ENCODE peak calls at places on chromosomes 13 and 19, in eight cellular contexts. G is nephron progenitor cell, N is pancreas, Y is HFFc6, U is tibial artery, F is neural crest cell, X is fibroblast of lung, V is foreskin fibroblast. K is an unnamed sample.
A peak's percentile ranks its signal among the peaks of the same experiment; 100 is the strongest.

GRCh38 chr13:113584870-113585671 is 518 bp downstream of the TFDP1 start:
- DNase-seq in Y (no peak), G (peak; percentile 49), F (no peak), U (peak; percentile 16), V (peak; percentile 29), X (peak; percentile 8), N (no peak), K (peak; percentile 0)

GRCh38 chr13:106610511-106610910 is 42.6 kb upstream of the ARGLU1 start:
- DNase-seq in F (no peak), V (peak; percentile 87), X (peak; percentile 26), U (no peak), G (no peak), Y (peak; percentile 63), N (no peak), K (no peak)

GRCh38 chr19:19224852-19225494 is 13.2 kb downstream of the NCAN start:
- DNase-seq in Y (peak; percentile 39), G (peak; percentile 81), U (peak; percentile 27), X (peak; percentile 59), F (peak; percentile 65), V (peak; percentile 76), N (peak; percentile 58), K (peak; percentile 81)

GRCh38 chr19:10471909-10472308 is 31.2 kb downstream of the KEAP1 start:
- DNase-seq in Y (peak; percentile 43), U (no peak), X (peak; percentile 56), V (peak; percentile 31), N (no peak), G (no peak), F (no peak), K (no peak)

GRCh38 chr13:66994498-66995365 is 235.4 kb downstream of the PCDH9 start:
- DNase-seq in Y (no peak), F (no peak), V (no peak), G (no peak), U (no peak), X (no peak), N (no peak), K (no peak)

GRCh38 chr13:48730971-48731658 is 77.4 kb downstream of the CYSLTR2 start:
- DNase-seq in X (peak; percentile 69), V (peak; percentile 59), U (no peak), Y (no peak), N (no peak), F (no peak), G (no peak), K (no peak)

GRCh38 chr13:66312312-66313087 is 917.6 kb downstream of the PCDH9 start:
- DNase-seq in N (peak; percentile 44), X (peak; percentile 79), Y (peak; percentile 60), G (no peak), V (peak; percentile 87), U (no peak), F (no peak), K (no peak)

GRCh38 chr13:112438094-112438493 is 61.9 kb downstream of the SPACA7 start:
- DNase-seq in V (no peak), X (no peak), N (no peak), U (no peak), Y (no peak), G (no peak), F (no peak), K (no peak)

GRCh38 chr19:51294211-51294976 is 17.1 kb upstream of the IGLON5 start:
- DNase-seq in X (no peak), N (no peak), U (no peak), Y (no peak), F (no peak), G (no peak), V (no peak), K (no peak)

GRCh38 chr13:105213512-105213911 is 1322.0 kb downstream of the EFNB2 start:
- DNase-seq in N (no peak), X (peak; percentile 6), G (no peak), V (no peak), Y (no peak), U (no peak), F (no peak), K (no peak)

GRCh38 chr13:80215368-80215767 is 125.6 kb downstream of the SPRY2 start:
- DNase-seq in N (no peak), Y (peak; percentile 28), G (no peak), U (no peak), F (no peak), V (peak; percentile 53), X (peak; percentile 39), K (no peak)

GRCh38 chr13:58298556-58299135 is 667.1 kb downstream of the PCDH17 start:
- DNase-seq in V (no peak), X (no peak), N (no peak), G (no peak), F (no peak), U (no peak), Y (no peak), K (no peak)

DNA sequence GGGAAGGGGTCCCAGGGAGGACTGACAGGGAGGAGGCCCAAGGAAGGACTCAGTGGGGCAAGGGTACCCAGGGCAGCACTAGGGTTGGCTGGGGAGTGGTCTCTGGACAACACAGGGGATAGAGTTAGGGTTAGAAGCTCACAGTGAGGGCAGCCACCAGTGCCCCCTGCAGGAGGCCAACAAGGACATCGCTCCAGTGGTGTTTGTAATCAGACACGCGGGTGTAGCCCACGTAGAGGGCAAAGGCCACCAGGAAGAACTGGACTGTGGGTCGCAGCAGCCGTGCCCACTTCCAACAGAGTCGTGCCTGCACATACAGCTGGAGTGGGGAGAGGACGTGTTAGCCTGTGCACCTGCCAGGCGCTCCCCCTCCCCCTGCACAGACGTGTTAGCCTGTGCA is 9.2 kb downstream of the PLPP2 start:
- DNase-seq in V (no peak), X (no peak), U (no peak), N (no peak), F (no peak), Y (no peak), G (no peak), K (no peak)
- TF ChIP-seq CTCF in V (no peak), X (no peak), U (no peak), N (no peak), F (no peak), Y (peak; percentile 25), G (no peak), K (no peak)

DNA sequence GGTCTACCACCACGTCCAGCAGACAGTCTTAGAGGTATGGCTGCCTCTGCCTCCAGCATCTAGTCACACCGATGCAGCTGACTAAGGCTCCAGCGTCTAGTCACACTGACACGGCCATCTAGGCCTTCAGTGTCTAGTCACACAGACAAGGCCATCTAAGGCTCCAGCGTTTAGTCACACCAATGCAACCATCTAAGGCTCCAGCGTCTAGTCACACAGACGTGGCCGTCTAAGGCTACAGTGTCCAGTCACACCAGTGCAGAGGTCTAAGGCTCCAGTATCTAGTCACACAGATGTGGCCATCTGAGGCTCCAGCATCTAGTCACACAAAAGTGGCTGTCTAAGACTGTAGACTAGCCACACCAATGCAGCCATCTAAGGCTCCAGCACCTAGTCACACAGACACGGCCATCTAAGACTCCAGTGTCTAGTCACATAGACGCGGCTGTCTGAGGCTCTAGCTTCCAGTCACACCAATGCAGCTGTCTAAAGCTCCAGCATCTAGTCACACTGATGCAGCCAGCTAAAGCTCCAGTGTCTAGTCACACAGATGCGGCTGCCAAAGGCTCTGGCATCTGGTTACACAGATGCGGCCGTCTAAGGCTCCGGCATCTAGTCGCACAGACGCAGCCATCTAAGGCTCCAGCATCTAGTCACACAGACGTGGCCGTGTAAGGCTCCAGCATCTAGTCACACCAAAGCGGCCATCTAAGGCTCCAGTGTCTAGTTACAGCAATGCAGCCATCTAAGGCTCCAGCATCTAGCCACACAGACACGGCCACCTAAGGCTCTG is 55.1 kb downstream of the KLF2 start:
- DNase-seq in X (no peak), G (no peak), U (no peak), F (no peak), Y (no peak), N (no peak), V (no peak), K (no peak)
- TF ChIP-seq CTCF in X (no peak), G (no peak), U (no peak), F (no peak), Y (no peak), N (no peak), V (no peak), K (no peak)

DNA sequence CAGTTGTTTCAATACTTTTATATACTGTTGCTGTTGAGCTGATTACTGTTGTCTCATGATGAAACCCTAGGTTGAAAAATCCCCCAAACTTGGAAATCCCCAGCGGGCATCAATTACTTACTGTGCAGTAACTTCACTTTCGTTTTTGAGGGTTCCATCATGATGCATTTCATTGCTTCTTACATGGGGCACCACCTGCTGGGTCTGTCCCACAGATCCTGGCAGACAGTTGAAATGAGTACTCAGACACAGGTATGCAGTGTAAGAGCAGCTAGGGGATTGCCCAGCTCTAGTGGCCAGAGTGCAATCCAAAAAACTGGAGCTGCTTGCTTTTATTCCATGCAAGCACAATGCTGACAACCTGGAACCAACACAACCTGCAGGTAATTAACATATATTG is 132.5 kb upstream of the ZNF91 start:
- DNase-seq in Y (peak; percentile 22), F (no peak), G (no peak), N (no peak), X (no peak), U (no peak), V (no peak), K (no peak)
- TF ChIP-seq CTCF in Y (no peak), F (no peak), G (no peak), N (no peak), X (no peak), U (no peak), V (no peak), K (no peak)

GRCh38 chr13:41386206-41386605 is 71.1 kb upstream of the RGCC start:
- DNase-seq in Y (no peak), X (no peak), G (no peak), N (no peak), F (no peak), U (no peak), V (no peak), K (no peak)

GRCh38 chr13:41389580-41389979 is 67.8 kb upstream of the RGCC start:
- DNase-seq in G (no peak), F (no peak), Y (no peak), N (no peak), U (no peak), V (no peak), X (no peak), K (no peak)

GRCh38 chr13:41388143-41388881 is 69.0 kb upstream of the RGCC start:
- DNase-seq in G (no peak), F (no peak), U (no peak), X (no peak), V (no peak), Y (no peak), N (no peak), K (no peak)

GRCh38 chr13:41383400-41383799 is 72.3 kb downstream of the NAA16 start:
- DNase-seq in V (no peak), Y (no peak), G (no peak), F (no peak), U (no peak), N (no peak), X (peak; percentile 15), K (no peak)

DNA sequence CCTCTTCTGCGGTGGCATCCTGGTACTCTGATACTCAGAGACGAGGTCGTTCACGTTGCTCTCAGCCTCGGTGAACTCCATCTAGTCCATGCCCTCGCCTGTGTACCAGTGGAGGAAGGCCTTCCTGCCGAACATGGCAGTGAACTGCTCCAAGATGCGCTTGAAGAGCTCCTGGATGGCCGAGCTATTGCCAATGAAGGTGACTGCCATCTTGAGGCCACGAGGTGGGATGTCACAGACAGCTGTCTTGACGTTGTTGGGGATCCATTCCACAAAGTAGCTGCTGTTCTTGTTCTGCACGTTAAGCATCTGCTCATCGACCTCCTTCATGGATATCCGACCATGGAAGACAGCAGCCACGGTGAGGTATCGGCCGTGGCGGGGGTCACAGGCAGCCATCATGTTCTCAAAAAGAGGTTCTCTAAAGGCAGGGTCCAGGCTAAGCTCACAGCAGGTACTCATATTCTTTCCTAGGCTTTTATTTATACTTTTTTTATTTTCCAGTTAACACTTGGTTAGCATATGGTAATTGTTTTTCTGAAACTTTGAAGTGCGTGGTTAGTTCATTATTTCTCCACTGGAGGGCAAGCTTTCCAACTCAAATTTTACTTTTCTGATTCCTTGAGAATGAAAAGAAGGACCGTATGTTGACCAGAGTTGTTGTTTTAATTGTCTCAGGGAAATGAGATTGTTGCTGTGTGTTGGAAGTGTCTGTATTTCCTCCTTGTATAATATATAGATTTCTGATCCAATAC is 72.4 kb upstream of the RGCC start:
- DNase-seq in F (no peak), G (no peak), X (peak; percentile 36), Y (no peak), U (no peak), V (peak; percentile 58), N (no peak), K (no peak)
- TF ChIP-seq CTCF in F (peak; percentile 63), G (no peak), X (no peak), Y (peak; percentile 81), U (peak; percentile 22), V (peak; percentile 40), N (no peak), K (peak; percentile 22)